ENCODE peak calls at places on chromosomes 12 and 14, in nine cellular contexts. T is endothelial cell of umbilical vein, H is IMR-90, K is GM23248, Q is K562, V is keratinocyte, W is fibroblast of lung, D is MM.1S, E is H9. G is an unnamed sample.

GRCh38 chr14:102821252-102821651 is 44.0 kb downstream of the TRAF3 start:
- DNase-seq in T (no peak), H (no peak), K (no peak), Q (no peak), V (no peak), W (no peak), D (no peak), E (no peak), G (no peak)

GRCh38 chr12:92899388-92900001 is 29.6 kb downstream of the EEA1 start:
- DNase-seq in T (peak; percentile 87), H (peak; percentile 99), K (peak; percentile 98), Q (no peak), V (peak; percentile 75), W (peak; percentile 99), D (no peak), E (no peak), G (peak; percentile 98)

GRCh38 chr14:50062438-50063039 is 53.8 kb downstream of the VCPKMT start:
- DNase-seq in T (peak; percentile 81), H (peak; percentile 83), K (peak; percentile 60), Q (peak; percentile 82), V (peak; percentile 58), W (peak; percentile 85), D (no peak), E (no peak), G (peak; percentile 45)

GRCh38 chr14:39384177-39384576 is 48.1 kb downstream of the FBXO33 start:
- DNase-seq in T (no peak), H (no peak), K (no peak), Q (no peak), V (no peak), W (no peak), D (no peak), E (no peak), G (no peak)

GRCh38 chr12:6118891-6119568 is 5.4 kb downstream of the VWF start:
- DNase-seq in T (peak; percentile 52), H (no peak), K (no peak), Q (no peak), V (no peak), W (peak; percentile 23), D (no peak), E (no peak), G (no peak)

GRCh38 chr12:70005864-70006618 is 181.0 kb downstream of the MYRFL start:
- DNase-seq in T (no peak), H (no peak), K (no peak), Q (no peak), V (no peak), W (no peak), D (peak; percentile 21), E (no peak), G (no peak)

GRCh38 chr12:6987956-6988573 is 17.4 kb downstream of the EMG1 start:
- DNase-seq in T (no peak), H (no peak), K (no peak), Q (no peak), V (no peak), W (no peak), D (no peak), E (no peak), G (no peak)

GRCh38 chr14:22002860-22003284 is 329.3 kb upstream of the OR4E1 start:
- DNase-seq in T (no peak), H (no peak), K (peak; percentile 4), Q (peak; percentile 5), V (no peak), W (no peak), D (peak; percentile 61), E (peak; percentile 69), G (no peak)

GRCh38 chr12:19529933-19530630 is 90.8 kb downstream of the AEBP2 start:
- DNase-seq in T (peak; percentile 82), H (peak; percentile 59), K (peak; percentile 51), Q (no peak), V (no peak), W (peak; percentile 58), D (no peak), E (no peak), G (peak; percentile 57)

GRCh38 chr12:127411141-127411915 is 855.6 kb upstream of the TMEM132C start:
- DNase-seq in T (no peak), H (no peak), K (peak; percentile 40), Q (no peak), V (no peak), W (no peak), D (no peak), E (no peak), G (peak; percentile 2)

GRCh38 chr12:65597527-65597926 is 226.8 kb upstream of the HMGA2 start:
- DNase-seq in T (no peak), H (peak; percentile 46), K (no peak), Q (no peak), V (no peak), W (peak; percentile 52), D (no peak), E (no peak), G (no peak)

GRCh38 chr12:32366704-32367103 is 32.7 kb upstream of the FGD4 start:
- DNase-seq in T (no peak), H (no peak), K (no peak), Q (no peak), V (no peak), W (no peak), D (no peak), E (no peak), G (no peak)

GRCh38 chr14:88098128-88098527 is 93.2 kb downstream of the GPR65 start:
- DNase-seq in T (no peak), H (no peak), K (no peak), Q (no peak), V (no peak), W (no peak), D (no peak), E (no peak), G (no peak)

GRCh38 chr14:23151342-23151741 is 32.1 kb downstream of the SLC7A8 start:
- DNase-seq in T (no peak), H (no peak), K (no peak), Q (no peak), V (no peak), W (no peak), D (no peak), E (no peak), G (no peak)

GRCh38 chr14:23149745-23150144 is 30.7 kb upstream of the CEBPE start:
- DNase-seq in T (no peak), H (no peak), K (no peak), Q (no peak), V (no peak), W (no peak), D (no peak), E (no peak), G (no peak)

GRCh38 chr14:23159516-23159915 is 23.9 kb downstream of the SLC7A8 start:
- DNase-seq in T (no peak), H (no peak), K (no peak), Q (no peak), V (no peak), W (no peak), D (no peak), E (no peak), G (no peak)

GRCh38 chr14:23153891-23154796 is 29.3 kb downstream of the SLC7A8 start:
- DNase-seq in T (peak; percentile 61), H (no peak), K (peak; percentile 96), Q (peak; percentile 98), V (no peak), W (peak; percentile 54), D (no peak), E (peak; percentile 86), G (peak; percentile 93)

DNA sequence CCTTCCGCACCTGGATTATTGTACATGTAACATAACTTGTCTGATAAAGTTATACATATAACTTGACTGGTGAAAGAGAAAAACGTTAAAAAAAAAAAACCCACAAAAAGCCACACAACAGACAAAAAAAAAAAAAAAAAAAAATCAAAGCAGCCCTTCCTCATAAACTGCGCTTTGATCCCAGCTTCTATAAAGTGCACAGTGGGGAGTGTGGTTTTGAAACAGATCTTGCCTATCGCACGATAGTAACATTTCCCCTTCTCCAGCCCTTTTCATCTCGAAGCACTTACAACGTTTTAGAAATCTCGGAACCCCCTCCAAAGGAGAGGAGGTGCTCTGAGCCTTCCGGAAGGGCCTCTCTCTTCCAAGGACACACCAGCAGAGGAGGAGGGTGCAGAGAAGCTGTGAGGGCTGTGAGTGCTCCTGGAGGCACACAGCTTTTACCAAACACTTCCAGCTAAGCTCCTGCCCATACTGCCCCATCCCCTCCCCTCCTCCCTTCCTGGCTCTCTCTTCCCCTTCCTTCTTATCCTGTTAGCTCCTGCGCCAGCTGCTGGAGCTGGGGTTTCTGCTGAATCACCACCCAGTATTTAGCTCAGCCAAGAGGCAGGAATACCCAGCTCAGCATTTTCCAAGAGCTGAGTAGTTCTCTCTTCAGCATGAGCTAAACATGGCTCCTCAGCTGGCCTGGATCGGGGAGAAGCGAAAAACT is 28.4 kb downstream of the SLC7A8 start:
- DNase-seq in T (peak; percentile 85), H (peak; percentile 89), K (peak; percentile 95), Q (peak; percentile 45), V (no peak), W (peak; percentile 91), D (no peak), E (peak; percentile 80), G (peak; percentile 88)
- H3K9ac ChIP-seq in T (peak overlapping the region; percentile 13), H (peak overlapping the region; percentile 41), K (peak overlapping the region; percentile 77), Q (peak overlapping the region; percentile 70), V (peak overlapping the region; percentile 80), W (no peak overlapping the region), D (no peak overlapping the region), E (no peak overlapping the region), G (peak overlapping the region; percentile 83)

DNA sequence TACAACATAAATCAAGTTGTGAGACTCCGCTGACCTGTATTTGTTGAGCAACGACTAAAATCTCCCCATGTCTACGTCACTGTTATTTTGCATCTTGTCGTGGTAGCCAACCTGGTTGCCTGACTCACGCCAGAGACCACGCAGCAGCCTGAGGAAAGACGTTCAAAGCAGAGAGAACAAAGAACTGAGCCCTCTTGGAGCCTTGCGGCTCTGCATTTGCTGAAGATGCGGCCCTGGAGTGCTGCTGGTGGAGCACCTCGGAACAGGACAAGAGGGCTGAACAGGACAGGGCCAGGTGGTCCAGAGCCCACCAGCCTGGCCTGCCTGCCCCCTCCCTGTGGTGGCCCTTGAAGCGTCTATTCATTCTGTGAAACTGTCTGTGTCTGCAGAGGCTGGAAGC is 21.4 kb upstream of the DIO3 start:
- DNase-seq in T (no peak), H (no peak), K (no peak), Q (no peak), V (no peak), W (no peak), D (no peak), E (no peak), G (no peak)
- H3K9ac ChIP-seq in T (no peak overlapping the region), H (no peak overlapping the region), K (no peak overlapping the region), Q (no peak overlapping the region), V (no peak overlapping the region), W (no peak overlapping the region), D (no peak overlapping the region), E (no peak overlapping the region), G (no peak overlapping the region)

GRCh38 chr14:100371773-100372172 is 48.6 kb downstream of the SLC25A47 start:
- DNase-seq in T (no peak), H (no peak), K (no peak), Q (no peak), V (no peak), W (no peak), D (no peak), E (peak; percentile 78), G (no peak)
- H3K9ac ChIP-seq in T (no peak overlapping the region), H (peak overlapping the region; percentile 17), K (no peak overlapping the region), Q (peak overlapping the region; percentile 65), V (no peak overlapping the region), W (no peak overlapping the region), D (no peak overlapping the region), E (no peak overlapping the region), G (no peak overlapping the region)

GRCh38 chr14:72075649-72076334 is 143.6 kb downstream of the RGS6 start:
- DNase-seq in T (no peak), H (no peak), K (no peak), Q (no peak), V (no peak), W (no peak), D (no peak), E (peak; percentile 46), G (no peak)

GRCh38 chr14:72081139-72081538 is 148.9 kb downstream of the RGS6 start:
- DNase-seq in T (no peak), H (no peak), K (no peak), Q (no peak), V (no peak), W (no peak), D (no peak), E (no peak), G (no peak)
- H3K9ac ChIP-seq in T (no peak overlapping the region), H (no peak overlapping the region), K (no peak overlapping the region), Q (no peak overlapping the region), V (no peak overlapping the region), W (no peak overlapping the region), D (no peak overlapping the region), E (no peak overlapping the region), G (no peak overlapping the region)

G was measured in adipocyte.